ENCODE peak calls at places on chromosomes 2 and 18, in seven cellular contexts. One of them, this sample, is unnamed.

GRCh38 chr2:226761195-226761583 is 38.4 kb downstream of the IRS1 start:
- DNase-seq in IMR-90: no peak
- DNase-seq in H9: no peak
- DNase-seq in H1: no peak
- DNase-seq in trophoblast cell: no peak
- DNase-seq in mesenchymal stem cell: no peak
- DNase-seq in neuronal stem cell: no peak
- DNase-seq in this sample: no peak

GRCh38 chr2:212854766-212855165 is 296.6 kb downstream of the IKZF2 start:
- DNase-seq in IMR-90: no peak
- DNase-seq in H9: no peak
- DNase-seq in H1: no peak
- DNase-seq in trophoblast cell: peak
- DNase-seq in mesenchymal stem cell: no peak
- DNase-seq in neuronal stem cell: no peak
- DNase-seq in this sample: no peak

GRCh38 chr2:170813611-170814550 is 2.8 kb upstream of the GAD1 start:
- DNase-seq in IMR-90: peak
- DNase-seq in H9: peak
- DNase-seq in H1: no peak
- DNase-seq in trophoblast cell: no peak
- DNase-seq in mesenchymal stem cell: peak
- DNase-seq in neuronal stem cell: peak
- DNase-seq in this sample: peak

GRCh38 chr2:222250313-222250712 is 48.5 kb downstream of the PAX3 start:
- DNase-seq in IMR-90: no peak
- DNase-seq in H9: no peak
- DNase-seq in H1: no peak
- DNase-seq in trophoblast cell: no peak
- DNase-seq in mesenchymal stem cell: no peak
- DNase-seq in neuronal stem cell: no peak
- DNase-seq in this sample: no peak

GRCh38 chr2:11155326-11156059 is at the start of gene SLC66A3:
- DNase-seq in IMR-90: peak
- DNase-seq in H9: no peak
- DNase-seq in H1: peak
- DNase-seq in trophoblast cell: peak
- DNase-seq in mesenchymal stem cell: peak
- DNase-seq in neuronal stem cell: peak
- DNase-seq in this sample: peak

GRCh38 chr2:212153923-212154322 is 384.7 kb downstream of the ERBB4 start:
- DNase-seq in IMR-90: no peak
- DNase-seq in H9: no peak
- DNase-seq in H1: no peak
- DNase-seq in trophoblast cell: no peak
- DNase-seq in mesenchymal stem cell: no peak
- DNase-seq in neuronal stem cell: no peak
- DNase-seq in this sample: no peak

GRCh38 chr18:45201029-45201428 is 414.2 kb upstream of the SLC14A2 start:
- DNase-seq in IMR-90: no peak
- DNase-seq in H9: no peak
- DNase-seq in H1: no peak
- DNase-seq in trophoblast cell: no peak
- DNase-seq in mesenchymal stem cell: no peak
- DNase-seq in neuronal stem cell: no peak
- DNase-seq in this sample: no peak

GRCh38 chr2:72998234-72998651 is 73.3 kb downstream of the SFXN5 start:
- DNase-seq in IMR-90: no peak
- DNase-seq in H9: peak
- DNase-seq in H1: no peak
- DNase-seq in trophoblast cell: no peak
- DNase-seq in mesenchymal stem cell: no peak
- DNase-seq in neuronal stem cell: no peak
- DNase-seq in this sample: no peak

DNA sequence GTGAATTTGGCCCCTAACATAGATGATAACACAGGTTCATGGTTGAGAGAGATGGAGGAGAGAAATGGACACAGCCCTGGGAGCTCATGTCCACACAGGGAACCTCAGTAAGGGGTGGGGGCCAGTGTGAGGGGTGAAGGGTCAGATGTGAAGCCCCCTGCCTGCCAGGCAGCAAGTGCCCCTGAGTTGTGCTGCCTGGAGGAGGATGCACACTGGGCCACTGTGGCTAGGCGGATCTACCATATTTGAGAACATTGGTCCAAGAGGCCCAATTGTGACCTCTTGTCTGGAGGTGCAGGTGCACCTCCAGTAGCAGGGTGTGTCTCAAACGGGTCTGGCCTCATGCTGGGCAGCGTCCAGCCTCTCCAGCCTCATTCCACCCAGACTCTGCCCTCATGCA is 99.6 kb upstream of the SNTG2 start:
- DNase-seq in IMR-90: no peak
- DNase-seq in H9: no peak
- DNase-seq in H1: no peak
- DNase-seq in trophoblast cell: no peak
- DNase-seq in mesenchymal stem cell: no peak
- DNase-seq in neuronal stem cell: no peak
- DNase-seq in this sample: no peak
- H4K8ac ChIP-seq in IMR-90: no peak
- H4K8ac ChIP-seq in H9: no peak
- H4K8ac ChIP-seq in H1: no peak
- H4K8ac ChIP-seq in trophoblast cell: no peak
- H4K8ac ChIP-seq in mesenchymal stem cell: no peak
- H4K8ac ChIP-seq in neuronal stem cell: no peak
- H4K8ac ChIP-seq in this sample: no peak

GRCh38 chr2:64295326-64296149 is 151.3 kb upstream of the PELI1 start:
- DNase-seq in IMR-90: no peak
- DNase-seq in H9: no peak
- DNase-seq in H1: no peak
- DNase-seq in trophoblast cell: no peak
- DNase-seq in mesenchymal stem cell: no peak
- DNase-seq in neuronal stem cell: no peak
- DNase-seq in this sample: no peak

GRCh38 chr2:64288932-64289655 is 144.9 kb upstream of the PELI1 start:
- DNase-seq in IMR-90: no peak
- DNase-seq in H9: no peak
- DNase-seq in H1: no peak
- DNase-seq in trophoblast cell: no peak
- DNase-seq in mesenchymal stem cell: no peak
- DNase-seq in neuronal stem cell: no peak
- DNase-seq in this sample: no peak

GRCh38 chr2:64288321-64288931 is 144.2 kb upstream of the PELI1 start:
- DNase-seq in IMR-90: peak
- DNase-seq in H9: no peak
- DNase-seq in H1: no peak
- DNase-seq in trophoblast cell: no peak
- DNase-seq in mesenchymal stem cell: peak
- DNase-seq in neuronal stem cell: no peak
- DNase-seq in this sample: no peak

GRCh38 chr2:64287321-64287720 is 143.1 kb upstream of the PELI1 start:
- DNase-seq in IMR-90: no peak
- DNase-seq in H9: no peak
- DNase-seq in H1: no peak
- DNase-seq in trophoblast cell: no peak
- DNase-seq in mesenchymal stem cell: peak
- DNase-seq in neuronal stem cell: no peak
- DNase-seq in this sample: no peak

GRCh38 chr2:64291181-64291580 is 147.0 kb upstream of the PELI1 start:
- DNase-seq in IMR-90: peak
- DNase-seq in H9: no peak
- DNase-seq in H1: no peak
- DNase-seq in trophoblast cell: no peak
- DNase-seq in mesenchymal stem cell: peak
- DNase-seq in neuronal stem cell: no peak
- DNase-seq in this sample: no peak
- H2BK5ac ChIP-seq in IMR-90: no peak
- H2BK5ac ChIP-seq in H9: no peak
- H2BK5ac ChIP-seq in H1: no peak
- H2BK5ac ChIP-seq in trophoblast cell: no peak
- H2BK5ac ChIP-seq in mesenchymal stem cell: no peak
- H2BK5ac ChIP-seq in neuronal stem cell: no peak
- H2BK5ac ChIP-seq in this sample: no peak

DNA sequence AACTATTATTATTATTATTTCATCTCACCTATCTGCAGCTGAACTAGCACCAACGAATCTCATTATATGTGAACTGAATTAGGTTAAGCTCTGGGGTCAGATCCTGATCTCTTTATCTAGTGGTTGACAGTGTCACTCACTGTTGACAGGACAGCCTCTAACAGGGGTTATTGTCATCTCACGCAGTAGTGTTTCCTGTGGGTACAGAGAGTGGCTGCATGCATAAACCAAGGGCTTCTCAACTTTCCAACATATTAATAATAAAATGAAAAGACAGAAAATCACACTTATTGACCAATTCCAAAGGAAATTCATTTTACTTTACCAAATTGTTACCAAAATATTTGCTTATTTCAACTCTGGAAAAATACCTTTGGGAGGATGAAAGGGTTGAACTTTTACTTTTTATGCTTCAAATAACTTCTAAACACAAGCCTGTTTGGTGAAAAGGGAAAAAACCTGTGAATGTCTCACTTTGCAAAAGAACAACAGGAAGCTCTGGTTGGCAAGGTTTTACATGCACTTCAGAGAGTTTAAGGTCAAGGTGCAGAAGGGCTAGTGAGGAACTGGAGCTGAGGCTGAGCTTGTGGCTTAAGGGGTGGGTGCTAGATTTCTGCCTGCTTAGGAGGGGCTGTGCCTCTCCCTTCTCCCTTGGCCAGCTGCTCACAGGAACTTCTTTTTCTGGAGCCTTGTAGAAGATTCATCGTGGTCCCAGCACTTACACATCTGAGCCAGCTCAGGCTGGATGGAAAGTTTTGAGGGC is 72.6 kb downstream of the CTAGE1 start:
- DNase-seq in IMR-90: no peak
- DNase-seq in H9: no peak
- DNase-seq in H1: no peak
- DNase-seq in trophoblast cell: no peak
- DNase-seq in mesenchymal stem cell: no peak
- DNase-seq in neuronal stem cell: no peak
- DNase-seq in this sample: no peak
- H3K9ac ChIP-seq in IMR-90: no peak
- H3K9ac ChIP-seq in H9: no peak
- H3K9ac ChIP-seq in H1: no peak
- H3K9ac ChIP-seq in trophoblast cell: no peak
- H3K9ac ChIP-seq in mesenchymal stem cell: no peak
- H3K9ac ChIP-seq in neuronal stem cell: no peak
- H3K9ac ChIP-seq in this sample: no peak

GRCh38 chr2:233266481-233266880 is 15.0 kb downstream of the ATG16L1 start:
- DNase-seq in IMR-90: no peak
- DNase-seq in H9: no peak
- DNase-seq in H1: no peak
- DNase-seq in trophoblast cell: peak
- DNase-seq in mesenchymal stem cell: no peak
- DNase-seq in neuronal stem cell: no peak
- DNase-seq in this sample: no peak

GRCh38 chr2:233263045-233263570 is 11.6 kb downstream of the ATG16L1 start:
- DNase-seq in IMR-90: no peak
- DNase-seq in H9: no peak
- DNase-seq in H1: no peak
- DNase-seq in trophoblast cell: no peak
- DNase-seq in mesenchymal stem cell: no peak
- DNase-seq in neuronal stem cell: no peak
- DNase-seq in this sample: no peak

GRCh38 chr2:233262562-233262961 is 11.1 kb downstream of the ATG16L1 start:
- DNase-seq in IMR-90: no peak
- DNase-seq in H9: no peak
- DNase-seq in H1: no peak
- DNase-seq in trophoblast cell: no peak
- DNase-seq in mesenchymal stem cell: no peak
- DNase-seq in neuronal stem cell: no peak
- DNase-seq in this sample: no peak

GRCh38 chr2:233265899-233266431 is 14.5 kb downstream of the ATG16L1 start:
- DNase-seq in IMR-90: no peak
- DNase-seq in H9: no peak
- DNase-seq in H1: no peak
- DNase-seq in trophoblast cell: peak
- DNase-seq in mesenchymal stem cell: no peak
- DNase-seq in neuronal stem cell: no peak
- DNase-seq in this sample: no peak

GRCh38 chr2:233264667-233265066 is 13.2 kb downstream of the ATG16L1 start:
- DNase-seq in IMR-90: no peak
- DNase-seq in H9: no peak
- DNase-seq in H1: no peak
- DNase-seq in trophoblast cell: no peak
- DNase-seq in mesenchymal stem cell: no peak
- DNase-seq in neuronal stem cell: no peak
- DNase-seq in this sample: no peak
- H4K8ac ChIP-seq in IMR-90: no peak
- H4K8ac ChIP-seq in H9: no peak
- H4K8ac ChIP-seq in H1: no peak
- H4K8ac ChIP-seq in trophoblast cell: no peak
- H4K8ac ChIP-seq in mesenchymal stem cell: no peak
- H4K8ac ChIP-seq in neuronal stem cell: no peak
- H4K8ac ChIP-seq in this sample: no peak

DNA sequence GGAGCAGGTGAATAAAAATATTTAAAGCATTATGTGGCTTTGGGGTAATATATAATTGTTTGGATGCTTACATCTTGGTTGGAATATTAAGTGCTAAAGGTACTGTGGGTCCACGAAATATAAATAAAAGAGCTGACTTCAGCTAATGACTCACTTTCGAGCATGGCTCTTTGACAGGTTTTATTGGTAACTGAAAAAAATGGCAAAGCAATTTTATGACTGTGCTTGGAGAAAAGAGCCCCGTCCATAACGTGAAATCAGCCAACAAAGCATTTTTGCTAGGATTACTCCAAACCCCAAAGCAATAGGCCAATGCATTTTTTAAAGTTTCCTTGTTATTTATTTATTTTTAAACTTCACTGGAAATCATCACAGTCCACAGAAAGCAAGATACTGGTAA is 397.2 kb upstream of the CDH19 start:
- DNase-seq in IMR-90: no peak
- DNase-seq in H9: no peak
- DNase-seq in H1: no peak
- DNase-seq in trophoblast cell: no peak
- DNase-seq in mesenchymal stem cell: peak
- DNase-seq in neuronal stem cell: no peak
- DNase-seq in this sample: no peak
- H2BK5ac ChIP-seq in IMR-90: no peak
- H2BK5ac ChIP-seq in H9: no peak
- H2BK5ac ChIP-seq in H1: no peak
- H2BK5ac ChIP-seq in trophoblast cell: no peak
- H2BK5ac ChIP-seq in mesenchymal stem cell: no peak
- H2BK5ac ChIP-seq in neuronal stem cell: no peak
- H2BK5ac ChIP-seq in this sample: no peak

This sample was measured in mesendoderm.